ENCODE peak calls at places on chromosomes 1 and 21, in ten cellular contexts. One of them, this sample, is unnamed. For H3K4me1 and H3K9me3, the result is how much of the 10 kb centered on the place peaks cover.

GRCh38 chr1:200435200-200435780 is 25.5 kb upstream of the ZNF281 start:
- DNase-seq in lower lobe of right lung: no peak
- DNase-seq in CD8-positive, alpha-beta memory T cell: no peak
- DNase-seq in pancreas: no peak
- DNase-seq in thoracic aorta: no peak
- DNase-seq in IMR-90: peak
- DNase-seq in colonic mucosa: no peak
- DNase-seq in neural progenitor cell: no peak
- DNase-seq in adrenal gland: no peak
- DNase-seq in Panc1: no peak
- DNase-seq in this sample: no peak

GRCh38 chr1:64097859-64098258 is 105.6 kb upstream of the UBE2U start:
- DNase-seq in lower lobe of right lung: no peak
- DNase-seq in CD8-positive, alpha-beta memory T cell: no peak
- DNase-seq in pancreas: no peak
- DNase-seq in thoracic aorta: no peak
- DNase-seq in IMR-90: no peak
- DNase-seq in colonic mucosa: no peak
- DNase-seq in neural progenitor cell: no peak
- DNase-seq in adrenal gland: no peak
- DNase-seq in Panc1: no peak
- DNase-seq in this sample: no peak

GRCh38 chr21:38797470-38797869 is 8.3 kb upstream of the ETS2 start:
- DNase-seq in lower lobe of right lung: no peak
- DNase-seq in CD8-positive, alpha-beta memory T cell: no peak
- DNase-seq in pancreas: no peak
- DNase-seq in thoracic aorta: no peak
- DNase-seq in IMR-90: no peak
- DNase-seq in colonic mucosa: no peak
- DNase-seq in neural progenitor cell: no peak
- DNase-seq in adrenal gland: no peak
- DNase-seq in Panc1: no peak
- DNase-seq in this sample: peak

GRCh38 chr21:39269620-39270019 is 43.8 kb downstream of the BRWD1 start:
- DNase-seq in lower lobe of right lung: no peak
- DNase-seq in CD8-positive, alpha-beta memory T cell: no peak
- DNase-seq in pancreas: no peak
- DNase-seq in thoracic aorta: no peak
- DNase-seq in IMR-90: no peak
- DNase-seq in colonic mucosa: no peak
- DNase-seq in neural progenitor cell: no peak
- DNase-seq in adrenal gland: no peak
- DNase-seq in Panc1: no peak
- DNase-seq in this sample: no peak

GRCh38 chr1:14881775-14882672 is 271.5 kb upstream of the TMEM51 start:
- DNase-seq in lower lobe of right lung: no peak
- DNase-seq in CD8-positive, alpha-beta memory T cell: no peak
- DNase-seq in pancreas: no peak
- DNase-seq in thoracic aorta: no peak
- DNase-seq in IMR-90: peak
- DNase-seq in colonic mucosa: no peak
- DNase-seq in neural progenitor cell: no peak
- DNase-seq in adrenal gland: no peak
- DNase-seq in Panc1: no peak
- DNase-seq in this sample: peak

GRCh38 chr1:46603858-46604549 is at the start of gene MKNK1:
- DNase-seq in lower lobe of right lung: peak
- DNase-seq in CD8-positive, alpha-beta memory T cell: peak
- DNase-seq in pancreas: peak
- DNase-seq in thoracic aorta: peak
- DNase-seq in IMR-90: peak
- DNase-seq in colonic mucosa: peak
- DNase-seq in neural progenitor cell: peak
- DNase-seq in adrenal gland: peak
- DNase-seq in Panc1: peak
- DNase-seq in this sample: peak

GRCh38 chr21:44927259-44927586 is 6.5 kb upstream of the ITGB2 start:
- DNase-seq in lower lobe of right lung: no peak
- DNase-seq in CD8-positive, alpha-beta memory T cell: no peak
- DNase-seq in pancreas: no peak
- DNase-seq in thoracic aorta: no peak
- DNase-seq in IMR-90: no peak
- DNase-seq in colonic mucosa: no peak
- DNase-seq in neural progenitor cell: no peak
- DNase-seq in adrenal gland: no peak
- DNase-seq in Panc1: no peak
- DNase-seq in this sample: no peak

GRCh38 chr1:33442141-33442540 is 11.2 kb upstream of the PHC2 start:
- DNase-seq in lower lobe of right lung: no peak
- DNase-seq in CD8-positive, alpha-beta memory T cell: no peak
- DNase-seq in pancreas: no peak
- DNase-seq in thoracic aorta: no peak
- DNase-seq in IMR-90: peak
- DNase-seq in colonic mucosa: no peak
- DNase-seq in neural progenitor cell: no peak
- DNase-seq in adrenal gland: no peak
- DNase-seq in Panc1: no peak
- DNase-seq in this sample: no peak

GRCh38 chr1:204894031-204894430 is 23.4 kb downstream of the NFASC start:
- DNase-seq in lower lobe of right lung: no peak
- DNase-seq in CD8-positive, alpha-beta memory T cell: no peak
- DNase-seq in pancreas: no peak
- DNase-seq in thoracic aorta: no peak
- DNase-seq in IMR-90: no peak
- DNase-seq in colonic mucosa: no peak
- DNase-seq in neural progenitor cell: no peak
- DNase-seq in adrenal gland: no peak
- DNase-seq in Panc1: no peak
- DNase-seq in this sample: no peak

GRCh38 chr1:223248787-223249175 is 105.7 kb upstream of the TLR5 start:
- DNase-seq in lower lobe of right lung: no peak
- DNase-seq in CD8-positive, alpha-beta memory T cell: peak
- DNase-seq in pancreas: no peak
- DNase-seq in thoracic aorta: no peak
- DNase-seq in IMR-90: no peak
- DNase-seq in colonic mucosa: no peak
- DNase-seq in neural progenitor cell: no peak
- DNase-seq in adrenal gland: no peak
- DNase-seq in Panc1: no peak
- DNase-seq in this sample: no peak

GRCh38 chr21:42618713-42619112 is 34.7 kb upstream of the PDE9A start:
- DNase-seq in lower lobe of right lung: no peak
- DNase-seq in CD8-positive, alpha-beta memory T cell: no peak
- DNase-seq in pancreas: no peak
- DNase-seq in thoracic aorta: no peak
- DNase-seq in IMR-90: no peak
- DNase-seq in colonic mucosa: no peak
- DNase-seq in neural progenitor cell: no peak
- DNase-seq in adrenal gland: no peak
- DNase-seq in Panc1: no peak
- DNase-seq in this sample: no peak

GRCh38 chr1:157399984-157400382 is 152.3 kb downstream of the FCRL5 start:
- DNase-seq in lower lobe of right lung: no peak
- DNase-seq in CD8-positive, alpha-beta memory T cell: no peak
- DNase-seq in pancreas: no peak
- DNase-seq in thoracic aorta: no peak
- DNase-seq in IMR-90: no peak
- DNase-seq in colonic mucosa: no peak
- DNase-seq in neural progenitor cell: no peak
- DNase-seq in adrenal gland: no peak
- DNase-seq in Panc1: no peak
- DNase-seq in this sample: no peak

DNA sequence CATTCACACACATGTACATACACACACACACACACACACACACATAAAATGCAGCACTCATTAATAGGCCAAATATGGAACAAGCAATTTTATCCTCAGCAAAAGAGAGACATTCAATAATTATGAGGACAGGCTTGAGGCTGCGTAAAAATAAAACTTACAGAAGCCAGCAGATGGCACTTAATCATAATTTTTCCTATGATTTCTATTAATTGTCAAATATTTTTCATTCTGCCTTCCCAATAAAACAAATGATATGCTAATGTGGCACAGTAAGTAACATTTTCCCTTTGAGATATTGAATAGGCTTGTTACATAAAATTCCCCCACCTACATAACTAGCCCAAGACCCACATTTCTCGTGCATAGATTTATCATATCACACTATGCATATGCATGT is 55.4 kb upstream of the PTGFRN start:
- DNase-seq in lower lobe of right lung: no peak
- DNase-seq in CD8-positive, alpha-beta memory T cell: no peak
- DNase-seq in pancreas: no peak
- DNase-seq in thoracic aorta: no peak
- DNase-seq in IMR-90: no peak
- DNase-seq in colonic mucosa: no peak
- DNase-seq in neural progenitor cell: no peak
- DNase-seq in adrenal gland: no peak
- DNase-seq in Panc1: no peak
- DNase-seq in this sample: no peak
- H3K4me1 ChIP-seq in lower lobe of right lung: under half
- H3K4me1 ChIP-seq in CD8-positive, alpha-beta memory T cell: under half
- H3K4me1 ChIP-seq in pancreas: under half
- H3K4me1 ChIP-seq in thoracic aorta: under half
- H3K4me1 ChIP-seq in IMR-90: under half
- H3K4me1 ChIP-seq in colonic mucosa: under half
- H3K4me1 ChIP-seq in neural progenitor cell: under half
- H3K4me1 ChIP-seq in adrenal gland: under half
- H3K4me1 ChIP-seq in Panc1: under half
- H3K4me1 ChIP-seq in this sample: under half

DNA sequence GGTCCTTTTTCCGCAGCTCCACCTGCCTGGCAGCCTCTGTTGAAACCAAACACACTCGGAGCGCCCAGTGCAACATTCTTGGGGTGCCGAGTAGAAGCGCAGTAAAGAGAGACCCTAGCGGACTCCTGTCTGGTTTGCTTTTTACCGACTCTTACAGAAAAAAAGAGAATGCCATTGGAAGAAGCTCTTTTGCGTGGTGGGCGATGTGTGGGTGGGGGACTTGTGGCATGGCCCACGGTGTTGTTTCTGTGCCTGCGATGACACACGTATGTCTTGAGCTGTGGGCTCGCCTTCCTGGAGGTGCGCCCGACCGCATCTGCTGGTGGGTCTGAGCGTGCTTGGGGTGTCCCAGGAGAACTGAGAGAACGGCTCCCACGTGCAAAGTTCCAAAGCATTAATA is 7.3 kb upstream of the BARHL2 start:
- DNase-seq in lower lobe of right lung: no peak
- DNase-seq in CD8-positive, alpha-beta memory T cell: no peak
- DNase-seq in pancreas: no peak
- DNase-seq in thoracic aorta: no peak
- DNase-seq in IMR-90: no peak
- DNase-seq in colonic mucosa: no peak
- DNase-seq in neural progenitor cell: no peak
- DNase-seq in adrenal gland: no peak
- DNase-seq in Panc1: no peak
- DNase-seq in this sample: no peak
- H3K9me3 ChIP-seq in lower lobe of right lung: under half
- H3K9me3 ChIP-seq in CD8-positive, alpha-beta memory T cell: under half
- H3K9me3 ChIP-seq in pancreas: under half
- H3K9me3 ChIP-seq in thoracic aorta: under half
- H3K9me3 ChIP-seq in IMR-90: under half
- H3K9me3 ChIP-seq in colonic mucosa: under half
- H3K9me3 ChIP-seq in neural progenitor cell: under half
- H3K9me3 ChIP-seq in adrenal gland: under half
- H3K9me3 ChIP-seq in Panc1: under half
- H3K9me3 ChIP-seq in this sample: under half

GRCh38 chr1:226821719-226822085 is 48.7 kb upstream of the PSEN2 start:
- DNase-seq in lower lobe of right lung: no peak
- DNase-seq in CD8-positive, alpha-beta memory T cell: no peak
- DNase-seq in pancreas: no peak
- DNase-seq in thoracic aorta: no peak
- DNase-seq in IMR-90: peak
- DNase-seq in colonic mucosa: no peak
- DNase-seq in neural progenitor cell: no peak
- DNase-seq in adrenal gland: no peak
- DNase-seq in Panc1: no peak
- DNase-seq in this sample: no peak
- H3K27ac ChIP-seq in lower lobe of right lung: peak
- H3K27ac ChIP-seq in CD8-positive, alpha-beta memory T cell: no peak
- H3K27ac ChIP-seq in pancreas: no peak
- H3K27ac ChIP-seq in thoracic aorta: peak
- H3K27ac ChIP-seq in IMR-90: peak
- H3K27ac ChIP-seq in colonic mucosa: peak
- H3K27ac ChIP-seq in neural progenitor cell: no peak
- H3K27ac ChIP-seq in adrenal gland: no peak
- H3K27ac ChIP-seq in Panc1: peak
- H3K27ac ChIP-seq in this sample: peak

GRCh38 chr1:31027693-31028526 is 37.6 kb downstream of the PUM1 start:
- DNase-seq in lower lobe of right lung: no peak
- DNase-seq in CD8-positive, alpha-beta memory T cell: no peak
- DNase-seq in pancreas: no peak
- DNase-seq in thoracic aorta: no peak
- DNase-seq in IMR-90: no peak
- DNase-seq in colonic mucosa: no peak
- DNase-seq in neural progenitor cell: no peak
- DNase-seq in adrenal gland: no peak
- DNase-seq in Panc1: no peak
- DNase-seq in this sample: no peak

GRCh38 chr1:31033573-31033972 is 31.9 kb downstream of the PUM1 start:
- DNase-seq in lower lobe of right lung: no peak
- DNase-seq in CD8-positive, alpha-beta memory T cell: no peak
- DNase-seq in pancreas: no peak
- DNase-seq in thoracic aorta: no peak
- DNase-seq in IMR-90: no peak
- DNase-seq in colonic mucosa: no peak
- DNase-seq in neural progenitor cell: no peak
- DNase-seq in adrenal gland: no peak
- DNase-seq in Panc1: no peak
- DNase-seq in this sample: no peak

GRCh38 chr1:31032266-31032665 is 33.3 kb downstream of the PUM1 start:
- DNase-seq in lower lobe of right lung: no peak
- DNase-seq in CD8-positive, alpha-beta memory T cell: no peak
- DNase-seq in pancreas: no peak
- DNase-seq in thoracic aorta: no peak
- DNase-seq in IMR-90: no peak
- DNase-seq in colonic mucosa: no peak
- DNase-seq in neural progenitor cell: no peak
- DNase-seq in adrenal gland: no peak
- DNase-seq in Panc1: no peak
- DNase-seq in this sample: no peak

GRCh38 chr1:31031330-31032143 is 34.0 kb downstream of the PUM1 start:
- DNase-seq in lower lobe of right lung: no peak
- DNase-seq in CD8-positive, alpha-beta memory T cell: no peak
- DNase-seq in pancreas: no peak
- DNase-seq in thoracic aorta: no peak
- DNase-seq in IMR-90: no peak
- DNase-seq in colonic mucosa: no peak
- DNase-seq in neural progenitor cell: no peak
- DNase-seq in adrenal gland: no peak
- DNase-seq in Panc1: no peak
- DNase-seq in this sample: no peak

DNA sequence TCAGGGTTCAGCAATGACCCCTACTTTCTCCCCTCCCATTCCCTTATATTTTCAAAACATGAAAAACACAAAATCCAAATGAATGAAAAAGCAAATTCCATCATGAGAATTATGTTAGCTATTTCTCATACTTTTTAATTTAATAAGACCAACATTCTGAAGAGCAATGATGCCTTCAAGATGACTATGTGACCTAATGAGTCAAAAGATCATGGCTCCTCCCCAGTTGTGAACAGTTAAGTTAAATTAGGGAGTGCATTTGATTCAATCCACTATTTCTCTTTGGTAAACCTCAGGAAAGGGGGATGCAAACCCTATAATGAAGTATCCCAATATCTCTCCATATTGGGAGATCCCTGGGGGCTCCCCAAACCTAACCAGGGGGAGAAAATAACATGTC is 36.5 kb downstream of the PUM1 start:
- DNase-seq in lower lobe of right lung: no peak
- DNase-seq in CD8-positive, alpha-beta memory T cell: no peak
- DNase-seq in pancreas: no peak
- DNase-seq in thoracic aorta: no peak
- DNase-seq in IMR-90: peak
- DNase-seq in colonic mucosa: no peak
- DNase-seq in neural progenitor cell: no peak
- DNase-seq in adrenal gland: no peak
- DNase-seq in Panc1: no peak
- DNase-seq in this sample: no peak
- H3K4me1 ChIP-seq in lower lobe of right lung: half or more
- H3K4me1 ChIP-seq in CD8-positive, alpha-beta memory T cell: under half
- H3K4me1 ChIP-seq in pancreas: under half
- H3K4me1 ChIP-seq in thoracic aorta: under half
- H3K4me1 ChIP-seq in IMR-90: under half
- H3K4me1 ChIP-seq in colonic mucosa: under half
- H3K4me1 ChIP-seq in neural progenitor cell: under half
- H3K4me1 ChIP-seq in adrenal gland: half or more
- H3K4me1 ChIP-seq in Panc1: under half
- H3K4me1 ChIP-seq in this sample: under half

This sample was measured in Peyer's patch.